ENCODE peak calls at places on chromosomes 16 and 17, in six cellular contexts. One of them, this sample, is unnamed.

GRCh38 chr17:39069114-39069756 is 82.2 kb downstream of the PLXDC1 start:
- DNase-seq in neural progenitor cell: peak; percentile 74
- DNase-seq in CD8-positive, alpha-beta T cell: peak; percentile 30
- DNase-seq in PC-3: peak; percentile 40
- DNase-seq in mesendoderm: peak; percentile 59
- DNase-seq in breast epithelium: no peak
- DNase-seq in this sample: peak; percentile 26

GRCh38 chr17:57886020-57886419 is 36.2 kb upstream of the MRPS23 start:
- DNase-seq in neural progenitor cell: no peak
- DNase-seq in CD8-positive, alpha-beta T cell: no peak
- DNase-seq in PC-3: no peak
- DNase-seq in mesendoderm: no peak
- DNase-seq in breast epithelium: no peak
- DNase-seq in this sample: no peak

GRCh38 chr16:17273142-17273561 is 197.6 kb downstream of the XYLT1 start:
- DNase-seq in neural progenitor cell: no peak
- DNase-seq in CD8-positive, alpha-beta T cell: no peak
- DNase-seq in PC-3: peak; percentile 7
- DNase-seq in mesendoderm: peak; percentile 72
- DNase-seq in breast epithelium: no peak
- DNase-seq in this sample: peak; percentile 7

GRCh38 chr17:39627717-39628516 is 1.2 kb downstream of the PPP1R1B start:
- DNase-seq in neural progenitor cell: peak; percentile 46
- DNase-seq in CD8-positive, alpha-beta T cell: no peak
- DNase-seq in PC-3: no peak
- DNase-seq in mesendoderm: no peak
- DNase-seq in breast epithelium: no peak
- DNase-seq in this sample: no peak

GRCh38 chr17:49022391-49022941 is 25.3 kb downstream of the IGF2BP1 start:
- DNase-seq in neural progenitor cell: peak; percentile 89
- DNase-seq in CD8-positive, alpha-beta T cell: no peak
- DNase-seq in PC-3: peak; percentile 42
- DNase-seq in mesendoderm: peak; percentile 99
- DNase-seq in breast epithelium: no peak
- DNase-seq in this sample: peak; percentile 47

GRCh38 chr17:17924857-17925250 is 47.3 kb downstream of the TOM1L2 start:
- DNase-seq in neural progenitor cell: no peak
- DNase-seq in CD8-positive, alpha-beta T cell: no peak
- DNase-seq in PC-3: no peak
- DNase-seq in mesendoderm: no peak
- DNase-seq in breast epithelium: no peak
- DNase-seq in this sample: no peak

GRCh38 chr17:9274119-9274445 is 252.8 kb downstream of the NTN1 start:
- DNase-seq in neural progenitor cell: no peak
- DNase-seq in CD8-positive, alpha-beta T cell: no peak
- DNase-seq in PC-3: no peak
- DNase-seq in mesendoderm: no peak
- DNase-seq in breast epithelium: no peak
- DNase-seq in this sample: no peak

GRCh38 chr17:65749479-65749878 is 188.0 kb upstream of the AXIN2 start:
- DNase-seq in neural progenitor cell: no peak
- DNase-seq in CD8-positive, alpha-beta T cell: no peak
- DNase-seq in PC-3: peak; percentile 88
- DNase-seq in mesendoderm: no peak
- DNase-seq in breast epithelium: no peak
- DNase-seq in this sample: no peak

GRCh38 chr17:32771396-32771795 is 105.5 kb downstream of the MYO1D start:
- DNase-seq in neural progenitor cell: no peak
- DNase-seq in CD8-positive, alpha-beta T cell: no peak
- DNase-seq in PC-3: peak; percentile 69
- DNase-seq in mesendoderm: no peak
- DNase-seq in breast epithelium: no peak
- DNase-seq in this sample: no peak

GRCh38 chr17:16302856-16303255 is 50.4 kb downstream of the CENPV start:
- DNase-seq in neural progenitor cell: no peak
- DNase-seq in CD8-positive, alpha-beta T cell: no peak
- DNase-seq in PC-3: no peak
- DNase-seq in mesendoderm: no peak
- DNase-seq in breast epithelium: no peak
- DNase-seq in this sample: no peak

GRCh38 chr17:21475555-21475954 is 99.4 kb downstream of the KCNJ12 start:
- DNase-seq in neural progenitor cell: no peak
- DNase-seq in CD8-positive, alpha-beta T cell: no peak
- DNase-seq in PC-3: no peak
- DNase-seq in mesendoderm: no peak
- DNase-seq in breast epithelium: no peak
- DNase-seq in this sample: no peak

GRCh38 chr16:81632392-81633146 is 146.5 kb upstream of the PLCG2 start:
- DNase-seq in neural progenitor cell: no peak
- DNase-seq in CD8-positive, alpha-beta T cell: peak; percentile 93
- DNase-seq in PC-3: peak; percentile 85
- DNase-seq in mesendoderm: no peak
- DNase-seq in breast epithelium: peak; percentile 70
- DNase-seq in this sample: no peak

GRCh38 chr16:66483689-66484452 is 56.8 kb downstream of the BEAN1 start:
- DNase-seq in neural progenitor cell: peak; percentile 86
- DNase-seq in CD8-positive, alpha-beta T cell: peak; percentile 70
- DNase-seq in PC-3: peak; percentile 76
- DNase-seq in mesendoderm: peak; percentile 82
- DNase-seq in breast epithelium: peak; percentile 60
- DNase-seq in this sample: peak; percentile 85

GRCh38 chr16:85376292-85377095 is 236.6 kb upstream of the GSE1 start:
- DNase-seq in neural progenitor cell: no peak
- DNase-seq in CD8-positive, alpha-beta T cell: no peak
- DNase-seq in PC-3: no peak
- DNase-seq in mesendoderm: no peak
- DNase-seq in breast epithelium: peak; percentile 69
- DNase-seq in this sample: no peak

GRCh38 chr17:44556114-44556853 is 1.0 kb upstream of the FZD2 start:
- DNase-seq in neural progenitor cell: peak; percentile 98
- DNase-seq in CD8-positive, alpha-beta T cell: no peak
- DNase-seq in PC-3: peak; percentile 68
- DNase-seq in mesendoderm: peak; percentile 96
- DNase-seq in breast epithelium: no peak
- DNase-seq in this sample: peak; percentile 62

GRCh38 chr17:32777436-32777835 is 99.5 kb downstream of the MYO1D start:
- DNase-seq in neural progenitor cell: no peak
- DNase-seq in CD8-positive, alpha-beta T cell: no peak
- DNase-seq in PC-3: peak; percentile 47
- DNase-seq in mesendoderm: no peak
- DNase-seq in breast epithelium: no peak
- DNase-seq in this sample: no peak

GRCh38 chr17:81549826-81550225 is 2.3 kb downstream of the FAAP100 start:
- DNase-seq in neural progenitor cell: no peak
- DNase-seq in CD8-positive, alpha-beta T cell: no peak
- DNase-seq in PC-3: no peak
- DNase-seq in mesendoderm: no peak
- DNase-seq in breast epithelium: no peak
- DNase-seq in this sample: no peak

GRCh38 chr17:81549031-81549557 is 3.1 kb downstream of the FAAP100 start:
- DNase-seq in neural progenitor cell: no peak
- DNase-seq in CD8-positive, alpha-beta T cell: no peak
- DNase-seq in PC-3: no peak
- DNase-seq in mesendoderm: no peak
- DNase-seq in breast epithelium: no peak
- DNase-seq in this sample: no peak

GRCh38 chr17:81551458-81552243 is 502 bp downstream of the FAAP100 start:
- DNase-seq in neural progenitor cell: peak; percentile 49
- DNase-seq in CD8-positive, alpha-beta T cell: no peak
- DNase-seq in PC-3: peak; percentile 22
- DNase-seq in mesendoderm: no peak
- DNase-seq in breast epithelium: no peak
- DNase-seq in this sample: peak; percentile 80

GRCh38 chr17:81550830-81551457 is 1.2 kb downstream of the FAAP100 start:
- DNase-seq in neural progenitor cell: no peak
- DNase-seq in CD8-positive, alpha-beta T cell: no peak
- DNase-seq in PC-3: no peak
- DNase-seq in mesendoderm: no peak
- DNase-seq in breast epithelium: no peak
- DNase-seq in this sample: no peak

GRCh38 chr17:81550285-81550684 is 1.9 kb downstream of the FAAP100 start:
- DNase-seq in neural progenitor cell: no peak
- DNase-seq in CD8-positive, alpha-beta T cell: no peak
- DNase-seq in PC-3: no peak
- DNase-seq in mesendoderm: no peak
- DNase-seq in breast epithelium: no peak
- DNase-seq in this sample: no peak
- H3K4me3 ChIP-seq in neural progenitor cell: no peak overlapping the region
- H3K4me3 ChIP-seq in CD8-positive, alpha-beta T cell: no peak overlapping the region
- H3K4me3 ChIP-seq in PC-3: no peak overlapping the region
- H3K4me3 ChIP-seq in mesendoderm: no peak overlapping the region
- H3K4me3 ChIP-seq in breast epithelium: no peak overlapping the region
- H3K4me3 ChIP-seq in this sample: no peak overlapping the region

DNA sequence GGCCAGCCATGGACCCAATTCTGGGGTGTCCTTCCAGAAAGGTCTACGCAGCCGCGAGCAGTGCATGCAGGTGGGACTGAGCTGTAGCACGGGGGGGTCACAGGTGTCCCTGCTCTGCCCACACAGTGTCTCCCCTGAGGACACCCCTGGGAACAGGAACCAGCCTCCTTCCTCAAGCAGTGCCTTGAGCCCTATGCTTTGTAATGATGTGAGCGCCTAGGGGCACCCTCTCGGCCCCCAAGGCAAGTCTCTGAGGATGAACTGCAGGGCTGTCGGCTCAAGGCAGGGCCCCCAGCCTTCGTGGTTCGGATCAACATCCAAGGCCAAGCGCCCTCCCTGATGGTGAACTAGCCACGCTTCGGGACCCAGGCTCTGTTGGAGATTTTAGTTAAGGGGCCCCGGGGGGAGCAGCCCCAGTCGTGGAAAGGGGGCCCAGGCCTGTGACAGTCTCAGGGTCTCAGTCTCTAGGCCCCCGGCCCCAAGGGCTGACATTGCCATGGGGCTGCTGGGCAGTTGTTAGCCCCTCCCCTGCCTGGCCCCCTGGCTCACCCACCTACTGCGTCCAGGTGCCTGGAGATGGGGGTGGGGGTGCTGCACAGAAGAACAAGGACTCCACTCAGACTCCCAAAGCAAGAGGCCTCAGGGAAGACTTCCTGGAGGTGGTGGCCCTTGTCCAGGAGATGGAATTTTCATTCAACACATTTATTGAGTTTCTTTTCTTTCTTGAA is 2.3 kb downstream of the IL17C start:
- DNase-seq in neural progenitor cell: no peak
- DNase-seq in CD8-positive, alpha-beta T cell: no peak
- DNase-seq in PC-3: no peak
- DNase-seq in mesendoderm: no peak
- DNase-seq in breast epithelium: no peak
- DNase-seq in this sample: no peak
- H3K4me1 ChIP-seq in neural progenitor cell: no peaks in the 10 kb centered on the region
- H3K4me1 ChIP-seq in CD8-positive, alpha-beta T cell: peaks cover 38% of the 10 kb centered on the region
- H3K4me1 ChIP-seq in PC-3: peaks cover 4% of the 10 kb centered on the region
- H3K4me1 ChIP-seq in mesendoderm: no peaks in the 10 kb centered on the region
- H3K4me1 ChIP-seq in breast epithelium: peaks cover 5% of the 10 kb centered on the region
- H3K4me1 ChIP-seq in this sample: peaks cover 7% of the 10 kb centered on the region

GRCh38 chr17:42883802-42884553 is 16.6 kb upstream of the G6PC1 start:
- DNase-seq in neural progenitor cell: no peak
- DNase-seq in CD8-positive, alpha-beta T cell: no peak
- DNase-seq in PC-3: peak; percentile 33
- DNase-seq in mesendoderm: no peak
- DNase-seq in breast epithelium: no peak
- DNase-seq in this sample: no peak

GRCh38 chr17:42891539-42892152 is 9.0 kb upstream of the G6PC1 start:
- DNase-seq in neural progenitor cell: peak; percentile 33
- DNase-seq in CD8-positive, alpha-beta T cell: no peak
- DNase-seq in PC-3: no peak
- DNase-seq in mesendoderm: peak; percentile 28
- DNase-seq in breast epithelium: no peak
- DNase-seq in this sample: peak; percentile 9

GRCh38 chr17:42881768-42882565 is 18.6 kb upstream of the G6PC1 start:
- DNase-seq in neural progenitor cell: no peak
- DNase-seq in CD8-positive, alpha-beta T cell: no peak
- DNase-seq in PC-3: no peak
- DNase-seq in mesendoderm: no peak
- DNase-seq in breast epithelium: no peak
- DNase-seq in this sample: no peak

GRCh38 chr17:42889809-42890208 is 10.8 kb upstream of the G6PC1 start:
- DNase-seq in neural progenitor cell: no peak
- DNase-seq in CD8-positive, alpha-beta T cell: no peak
- DNase-seq in PC-3: no peak
- DNase-seq in mesendoderm: no peak
- DNase-seq in breast epithelium: no peak
- DNase-seq in this sample: no peak

DNA sequence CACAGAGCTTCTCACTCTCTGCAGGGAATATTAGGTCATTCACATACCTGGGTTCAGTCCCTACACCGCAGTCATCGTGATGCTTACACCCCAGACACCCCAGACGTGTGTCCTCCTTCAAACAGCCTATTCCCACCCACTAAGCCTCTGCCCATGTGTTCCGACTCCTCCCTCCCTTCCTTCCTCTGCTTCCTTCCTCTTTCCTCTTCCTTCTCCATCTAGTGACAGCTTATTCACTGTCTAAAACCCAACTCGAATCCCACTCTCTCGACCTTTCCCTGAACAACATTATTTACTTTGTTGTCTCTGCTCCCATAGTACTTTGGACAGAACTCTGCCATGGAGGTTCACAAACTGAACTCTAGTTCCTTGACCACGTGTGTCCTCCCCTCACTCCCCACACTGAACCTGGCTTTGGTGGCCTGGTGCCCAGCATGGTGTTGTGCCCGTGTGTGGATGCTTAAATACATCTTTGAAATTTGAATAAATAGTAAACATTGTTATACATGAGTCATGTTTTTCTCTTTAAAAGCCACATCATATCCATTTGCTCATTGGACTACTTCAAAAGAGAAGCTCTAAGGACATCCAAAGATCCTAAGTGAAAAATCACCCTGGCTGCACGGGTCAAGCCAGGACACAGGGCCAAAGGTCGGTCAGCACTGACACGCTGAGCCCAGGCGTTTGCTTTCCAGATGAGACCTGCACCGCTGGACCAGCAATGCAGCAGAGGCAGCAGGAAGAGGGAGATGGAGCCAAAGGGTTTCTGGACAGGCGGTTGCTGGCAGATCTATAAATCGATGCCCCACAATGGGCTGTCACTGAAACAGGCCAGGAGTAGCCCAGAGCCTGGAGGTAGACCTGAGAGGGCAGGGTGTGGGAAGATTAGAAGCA is 14.1 kb upstream of the G6PC1 start:
- DNase-seq in neural progenitor cell: no peak
- DNase-seq in CD8-positive, alpha-beta T cell: no peak
- DNase-seq in PC-3: no peak
- DNase-seq in mesendoderm: no peak
- DNase-seq in breast epithelium: no peak
- DNase-seq in this sample: no peak
- H3K36me3 ChIP-seq in neural progenitor cell: no peaks in the 10 kb centered on the region
- H3K36me3 ChIP-seq in CD8-positive, alpha-beta T cell: no peaks in the 10 kb centered on the region
- H3K36me3 ChIP-seq in PC-3: no peaks in the 10 kb centered on the region
- H3K36me3 ChIP-seq in mesendoderm: no peaks in the 10 kb centered on the region
- H3K36me3 ChIP-seq in breast epithelium: no peaks in the 10 kb centered on the region
- H3K36me3 ChIP-seq in this sample: no peaks in the 10 kb centered on the region

GRCh38 chr16:15856901-15857778 is at the start of gene MYH11:
- DNase-seq in neural progenitor cell: peak; percentile 71
- DNase-seq in CD8-positive, alpha-beta T cell: no peak
- DNase-seq in PC-3: no peak
- DNase-seq in mesendoderm: peak; percentile 53
- DNase-seq in breast epithelium: peak; percentile 42
- DNase-seq in this sample: no peak
- H3K4me3 ChIP-seq in neural progenitor cell: peak within 1 kb of the TSS; percentile 66
- H3K4me3 ChIP-seq in CD8-positive, alpha-beta T cell: peak within 1 kb of the TSS; percentile 9
- H3K4me3 ChIP-seq in PC-3: no peak within 1 kb of the TSS
- H3K4me3 ChIP-seq in mesendoderm: peak within 1 kb of the TSS; percentile 11
- H3K4me3 ChIP-seq in breast epithelium: peak within 1 kb of the TSS; percentile 50
- H3K4me3 ChIP-seq in this sample: peak within 1 kb of the TSS; percentile 39